ENCODE peak calls at places on chromosomes 13 and 19, in six cellular contexts. J is GM12864; A is nucleus accumbens; M is AG09319; K is stimulated activated CD4-positive, alpha-beta T cell treated with anti-CD3 and anti-CD28 coated beads, Interleukin-4, amount 100 ng/mL, for 24 hours; P is naive thymus-derived CD4-positive, alpha-beta T cell. G is an unnamed sample.

GRCh38 chr19:46546194-46546896 is 50.7 kb upstream of the PNMA8B start:
- DNase-seq in A (peak), K (no peak), J (no peak), M (no peak), P (no peak), G (no peak)

GRCh38 chr19:6769006-6769637 is 1.9 kb upstream of the SH2D3A start:
- DNase-seq in J (no peak), A (no peak), M (no peak), P (no peak), K (no peak), G (no peak)

GRCh38 chr13:71865858-71866172 is 1.2 kb downstream of the DACH1 start:
- DNase-seq in M (no peak), A (peak), J (no peak), P (no peak), K (no peak), G (no peak)

GRCh38 chr13:40170982-40171381 is 495.5 kb downstream of the FOXO1 start:
- DNase-seq in M (no peak), K (peak), J (no peak), A (no peak), P (no peak), G (no peak)

GRCh38 chr19:16375936-16376185 is 51.2 kb downstream of the KLF2 start:
- DNase-seq in A (no peak), M (no peak), J (no peak), K (no peak), P (no peak), G (no peak)

GRCh38 chr19:52535831-52536800 is 8.6 kb downstream of the ZNF808 start:
- DNase-seq in M (peak), P (peak), A (peak), K (peak), J (peak), G (no peak)

GRCh38 chr13:20512042-20512683 is 13.5 kb downstream of the CRYL1 start:
- DNase-seq in K (no peak), A (no peak), M (no peak), P (no peak), J (no peak), G (no peak)

GRCh38 chr19:54517483-54517882 is 14.9 kb downstream of the LAIR2 start:
- DNase-seq in A (peak), P (peak), K (peak), M (no peak), J (no peak), G (peak)

GRCh38 chr13:38494445-38494844 is 144.8 kb downstream of the UFM1 start:
- DNase-seq in K (no peak), J (no peak), P (no peak), M (no peak), A (no peak), G (no peak)

GRCh38 chr13:70189981-70190380 is 81.7 kb upstream of the KLHL1 start:
- DNase-seq in K (no peak), A (no peak), J (no peak), P (no peak), M (no peak), G (no peak)